ENCODE peak calls at places on chromosomes 4 and X, in four cellular contexts. O, I, X and Y are unnamed samples.

GRCh38 chr4:112223956-112224355 is 7.6 kb upstream of the AP1AR start:
- DNase-seq in X (no peak), I (no peak), O (no peak), Y (no peak)

GRCh38 chr4:103718993-103719319 is 829 bp downstream of the TACR3 start:
- DNase-seq in I (no peak), O (no peak), X (no peak), Y (peak; percentile 9)

GRCh38 chr4:118770741-118771187 is 65.2 kb downstream of the SEC24D start:
- DNase-seq in O (no peak), X (no peak), I (no peak), Y (no peak)

GRCh38 chrX:118261136-118261535 is 84.8 kb upstream of the WDR44 start:
- DNase-seq in X (no peak), O (no peak), I (no peak), Y (peak; percentile 28)

GRCh38 chr4:133355636-133356035 is 206.5 kb downstream of the PCDH10 start:
- DNase-seq in X (no peak), I (no peak), O (no peak), Y (no peak)

GRCh38 chrX:115625577-115626301 is 64.8 kb downstream of the PLS3 start:
- DNase-seq in I (no peak), X (no peak), O (no peak), Y (no peak)

GRCh38 chrX:1419545-1420355 is 27.8 kb upstream of the SLC25A6 start:
- DNase-seq in X (peak; percentile 58), O (no peak), I (no peak), Y (no peak)

GRCh38 chr4:142959156-142959555 is 113.1 kb upstream of the INPP4B start:
- DNase-seq in I (no peak), O (no peak), X (no peak), Y (peak; percentile 80)

GRCh38 chr4:22850055-22850454 is 157.3 kb downstream of the GBA3 start:
- DNase-seq in X (no peak), I (peak; percentile 6), O (no peak), Y (no peak)

GRCh38 chr4:109754093-109754857 is 24.4 kb upstream of the PLA2G12A start:
- DNase-seq in I (no peak), X (no peak), O (no peak), Y (no peak)